ENCODE peak calls at places on chromosomes 7 and 10, in eight cellular contexts. X, A, E, M, H, W, T and V are unnamed samples.

GRCh38 chr7:77866791-77867190 is 68.2 kb downstream of the PHTF2 start:
- DNase-seq in X (no peak), A (no peak), E (peak; percentile 60), M (no peak), H (no peak), W (no peak), T (peak; percentile 16), V (peak; percentile 66)

GRCh38 chr7:16833373-16833772 is 28.6 kb upstream of the AGR2 start:
- DNase-seq in X (no peak), A (no peak), E (no peak), M (no peak), H (no peak), W (no peak), T (no peak), V (no peak)

GRCh38 chr10:68342909-68343516 is 10.3 kb upstream of the PBLD start:
- DNase-seq in X (no peak), A (no peak), E (no peak), M (no peak), H (no peak), W (no peak), T (no peak), V (no peak)

GRCh38 chr7:96819111-96819700 is 109.6 kb upstream of the SEM1 start:
- DNase-seq in X (no peak), A (no peak), E (no peak), M (no peak), H (no peak), W (no peak), T (no peak), V (no peak)

GRCh38 chr7:40483630-40484029 is 348.8 kb downstream of the SUGCT start:
- DNase-seq in X (no peak), A (no peak), E (no peak), M (no peak), H (no peak), W (no peak), T (no peak), V (no peak)

GRCh38 chr7:133645870-133646492 is 393.1 kb downstream of the EXOC4 start:
- DNase-seq in X (no peak), A (no peak), E (no peak), M (no peak), H (no peak), W (no peak), T (peak; percentile 10), V (no peak)

GRCh38 chr7:35849158-35849831 is 48.4 kb downstream of the SEPTIN7 start:
- DNase-seq in X (no peak), A (peak; percentile 49), E (no peak), M (no peak), H (no peak), W (no peak), T (no peak), V (no peak)

GRCh38 chr10:22218448-22218847 is 633 bp upstream of the EBLN1 start:
- DNase-seq in X (peak; percentile 2), A (peak; percentile 63), E (peak; percentile 6), M (no peak), H (peak; percentile 30), W (no peak), T (no peak), V (no peak)

GRCh38 chr10:80537086-80537704 is 507 bp upstream of the SH2D4B start:
- DNase-seq in X (no peak), A (no peak), E (no peak), M (no peak), H (no peak), W (peak; percentile 80), T (no peak), V (no peak)

GRCh38 chr7:121279060-121279620 is 49.7 kb upstream of the WNT16 start:
- DNase-seq in X (no peak), A (no peak), E (no peak), M (no peak), H (no peak), W (no peak), T (no peak), V (no peak)

GRCh38 chr7:26151650-26151952 is 397 bp upstream of the NFE2L3 start:
- DNase-seq in X (no peak), A (no peak), E (no peak), M (no peak), H (no peak), W (no peak), T (no peak), V (no peak)

GRCh38 chr7:115911466-115911865 is 119.1 kb downstream of the TFEC start:
- DNase-seq in X (no peak), A (no peak), E (no peak), M (no peak), H (no peak), W (no peak), T (no peak), V (no peak)

GRCh38 chr7:30924624-30925023 is 13.0 kb downstream of the AQP1 start:
- DNase-seq in X (no peak), A (no peak), E (no peak), M (no peak), H (no peak), W (no peak), T (no peak), V (no peak)

GRCh38 chr7:16951483-16952080 is 69.8 kb upstream of the AGR3 start:
- DNase-seq in X (no peak), A (no peak), E (no peak), M (no peak), H (no peak), W (no peak), T (no peak), V (no peak)

GRCh38 chr10:12993595-12993994 is 7.9 kb downstream of the CCDC3 start:
- DNase-seq in X (no peak), A (no peak), E (no peak), M (no peak), H (no peak), W (no peak), T (no peak), V (no peak)
- TF ChIP-seq REST in X (no peak), A (no peak), E (no peak), M (no peak), H (no peak), W (no peak), T (no peak), V (no peak)

DNA sequence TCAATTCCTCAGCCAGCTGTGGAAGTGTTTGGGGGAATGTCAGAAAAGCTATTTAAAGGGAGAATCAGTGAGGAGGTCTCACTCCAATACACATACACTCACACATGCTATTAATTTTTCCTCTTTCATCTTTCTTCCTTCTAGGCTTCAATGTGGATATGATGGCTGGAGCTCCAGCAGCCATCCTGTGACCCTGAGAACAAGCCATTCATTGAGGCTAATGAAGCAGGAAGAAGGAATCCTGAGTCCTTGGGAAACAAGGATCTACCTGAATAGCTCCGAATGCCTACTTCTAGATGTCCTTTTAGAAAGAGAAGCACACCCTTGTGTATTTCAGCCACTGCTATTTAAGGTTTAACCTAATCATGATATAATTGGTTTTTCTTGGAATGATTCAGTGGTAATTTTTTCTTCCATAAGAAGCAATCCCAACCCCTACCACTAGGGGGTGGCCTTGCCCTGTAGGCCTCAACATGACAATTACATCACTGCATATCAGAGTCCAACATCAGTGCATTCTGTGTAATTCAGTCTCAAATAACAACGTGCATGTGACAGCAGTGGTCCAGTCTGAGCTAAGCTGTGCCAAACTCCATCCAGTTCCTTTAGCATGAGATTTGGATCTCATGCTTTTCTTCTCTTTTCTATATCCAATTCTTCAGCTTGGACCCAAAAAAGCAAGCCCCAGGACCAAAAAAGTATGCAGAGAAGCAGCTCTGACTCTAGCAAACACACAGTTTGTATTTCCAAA is 85.3 kb upstream of the ANKRD1 start:
- DNase-seq in X (peak; percentile 51), A (peak; percentile 54), E (peak; percentile 71), M (peak; percentile 80), H (peak; percentile 45), W (peak; percentile 28), T (peak; percentile 20), V (peak; percentile 41)
- TF ChIP-seq POLR2AphosphoS5 in X (no peak), A (no peak), E (no peak), M (no peak), H (no peak), W (no peak), T (no peak), V (no peak)

GRCh38 chr7:98196706-98197605 is 14.3 kb upstream of the BHLHA15 start:
- DNase-seq in X (no peak), A (no peak), E (no peak), M (no peak), H (no peak), W (no peak), T (no peak), V (no peak)
- TF ChIP-seq CTCF in X (no peak), A (no peak), E (no peak), M (no peak), H (no peak), W (no peak), T (peak; percentile 19), V (no peak)

GRCh38 chr10:124145109-124145860 is 51.9 kb upstream of the CHST15 start:
- DNase-seq in X (no peak), A (no peak), E (no peak), M (no peak), H (no peak), W (no peak), T (peak; percentile 95), V (no peak)
- TF ChIP-seq REST in X (no peak), A (no peak), E (no peak), M (no peak), H (no peak), W (no peak), T (no peak), V (no peak)